ENCODE peak calls at places on chromosomes 16 and 17, in seven cellular contexts. One of them, this sample, is unnamed.

GRCh38 chr17:79504181-79504605 is 106.7 kb downstream of the RBFOX3 start:
- DNase-seq in stomach: no peak
- DNase-seq in ovary: no peak
- DNase-seq in gastrocnemius medialis: no peak
- DNase-seq in Peyer's patch: no peak
- DNase-seq in IMR-90: no peak
- DNase-seq in heart left ventricle: no peak
- DNase-seq in this sample: no peak

GRCh38 chr17:58280480-58281217 is at the start of gene MPO:
- DNase-seq in stomach: no peak
- DNase-seq in ovary: no peak
- DNase-seq in gastrocnemius medialis: no peak
- DNase-seq in Peyer's patch: no peak
- DNase-seq in IMR-90: no peak
- DNase-seq in heart left ventricle: no peak
- DNase-seq in this sample: no peak

GRCh38 chr16:48383204-48383876 is 1.9 kb downstream of the SIAH1 start:
- DNase-seq in stomach: no peak
- DNase-seq in ovary: no peak
- DNase-seq in gastrocnemius medialis: no peak
- DNase-seq in Peyer's patch: no peak
- DNase-seq in IMR-90: peak; percentile 48
- DNase-seq in heart left ventricle: no peak
- DNase-seq in this sample: no peak

GRCh38 chr17:32016231-32016630 is 9.0 kb downstream of the LRRC37B start:
- DNase-seq in stomach: no peak
- DNase-seq in ovary: no peak
- DNase-seq in gastrocnemius medialis: no peak
- DNase-seq in Peyer's patch: no peak
- DNase-seq in IMR-90: no peak
- DNase-seq in heart left ventricle: no peak
- DNase-seq in this sample: no peak

GRCh38 chr16:1397779-1398178 is 16.7 kb downstream of the UNKL start:
- DNase-seq in stomach: no peak
- DNase-seq in ovary: no peak
- DNase-seq in gastrocnemius medialis: no peak
- DNase-seq in Peyer's patch: no peak
- DNase-seq in IMR-90: no peak
- DNase-seq in heart left ventricle: no peak
- DNase-seq in this sample: no peak

GRCh38 chr17:41428591-41429326 is 4.4 kb upstream of the KRT37 start:
- DNase-seq in stomach: no peak
- DNase-seq in ovary: no peak
- DNase-seq in gastrocnemius medialis: no peak
- DNase-seq in Peyer's patch: no peak
- DNase-seq in IMR-90: no peak
- DNase-seq in heart left ventricle: no peak
- DNase-seq in this sample: no peak

GRCh38 chr16:4648917-4649316 is 24.3 kb downstream of the MGRN1 start:
- DNase-seq in stomach: no peak
- DNase-seq in ovary: no peak
- DNase-seq in gastrocnemius medialis: no peak
- DNase-seq in Peyer's patch: no peak
- DNase-seq in IMR-90: no peak
- DNase-seq in heart left ventricle: no peak
- DNase-seq in this sample: no peak

GRCh38 chr17:55814377-55814776 is 63.5 kb downstream of the PCTP start:
- DNase-seq in stomach: no peak
- DNase-seq in ovary: no peak
- DNase-seq in gastrocnemius medialis: no peak
- DNase-seq in Peyer's patch: no peak
- DNase-seq in IMR-90: no peak
- DNase-seq in heart left ventricle: peak; percentile 55
- DNase-seq in this sample: no peak

GRCh38 chr17:17401271-17401781 is 75.5 kb upstream of the MED9 start:
- DNase-seq in stomach: no peak
- DNase-seq in ovary: no peak
- DNase-seq in gastrocnemius medialis: no peak
- DNase-seq in Peyer's patch: no peak
- DNase-seq in IMR-90: no peak
- DNase-seq in heart left ventricle: peak; percentile 66
- DNase-seq in this sample: no peak

GRCh38 chr17:11551442-11551841 is 46.8 kb upstream of the DNAH9 start:
- DNase-seq in stomach: no peak
- DNase-seq in ovary: no peak
- DNase-seq in gastrocnemius medialis: no peak
- DNase-seq in Peyer's patch: no peak
- DNase-seq in IMR-90: no peak
- DNase-seq in heart left ventricle: no peak
- DNase-seq in this sample: no peak

GRCh38 chr17:70080541-70081347 is 5.7 kb downstream of the KCNJ16 start:
- DNase-seq in stomach: no peak
- DNase-seq in ovary: no peak
- DNase-seq in gastrocnemius medialis: no peak
- DNase-seq in Peyer's patch: no peak
- DNase-seq in IMR-90: peak; percentile 55
- DNase-seq in heart left ventricle: no peak
- DNase-seq in this sample: no peak

GRCh38 chr17:70040336-70040735 is 34.7 kb upstream of the KCNJ16 start:
- DNase-seq in stomach: no peak
- DNase-seq in ovary: no peak
- DNase-seq in gastrocnemius medialis: no peak
- DNase-seq in Peyer's patch: no peak
- DNase-seq in IMR-90: peak; percentile 33
- DNase-seq in heart left ventricle: no peak
- DNase-seq in this sample: no peak

GRCh38 chr17:66357037-66357436 is 54.6 kb downstream of the PRKCA start:
- DNase-seq in stomach: no peak
- DNase-seq in ovary: no peak
- DNase-seq in gastrocnemius medialis: no peak
- DNase-seq in Peyer's patch: no peak
- DNase-seq in IMR-90: peak; percentile 45
- DNase-seq in heart left ventricle: no peak
- DNase-seq in this sample: no peak

GRCh38 chr16:67433131-67433719 is 2.3 kb downstream of the HSD11B2 start:
- DNase-seq in stomach: no peak
- DNase-seq in ovary: no peak
- DNase-seq in gastrocnemius medialis: no peak
- DNase-seq in Peyer's patch: no peak
- DNase-seq in IMR-90: no peak
- DNase-seq in heart left ventricle: no peak
- DNase-seq in this sample: no peak

GRCh38 chr17:78865682-78866390 is 25.2 kb upstream of the USP36 start:
- DNase-seq in stomach: peak; percentile 89
- DNase-seq in ovary: peak; percentile 92
- DNase-seq in gastrocnemius medialis: peak; percentile 61
- DNase-seq in Peyer's patch: peak; percentile 91
- DNase-seq in IMR-90: peak; percentile 80
- DNase-seq in heart left ventricle: peak; percentile 87
- DNase-seq in this sample: peak; percentile 95

GRCh38 chr17:12992676-12993075 is 25.2 kb downstream of the ELAC2 start:
- DNase-seq in stomach: no peak
- DNase-seq in ovary: no peak
- DNase-seq in gastrocnemius medialis: no peak
- DNase-seq in Peyer's patch: no peak
- DNase-seq in IMR-90: no peak
- DNase-seq in heart left ventricle: no peak
- DNase-seq in this sample: no peak

GRCh38 chr17:38420518-38420917 is 7.7 kb upstream of the ARHGAP23 start:
- DNase-seq in stomach: no peak
- DNase-seq in ovary: no peak
- DNase-seq in gastrocnemius medialis: no peak
- DNase-seq in Peyer's patch: no peak
- DNase-seq in IMR-90: no peak
- DNase-seq in heart left ventricle: no peak
- DNase-seq in this sample: no peak

GRCh38 chr17:72972263-72972951 is 120.1 kb downstream of the SLC39A11 start:
- DNase-seq in stomach: no peak
- DNase-seq in ovary: no peak
- DNase-seq in gastrocnemius medialis: no peak
- DNase-seq in Peyer's patch: no peak
- DNase-seq in IMR-90: no peak
- DNase-seq in heart left ventricle: no peak
- DNase-seq in this sample: no peak

GRCh38 chr17:35588196-35588920 is 1.2 kb downstream of the AP2B1 start:
- DNase-seq in stomach: no peak
- DNase-seq in ovary: no peak
- DNase-seq in gastrocnemius medialis: no peak
- DNase-seq in Peyer's patch: no peak
- DNase-seq in IMR-90: peak; percentile 79
- DNase-seq in heart left ventricle: no peak
- DNase-seq in this sample: no peak

GRCh38 chr17:3529817-3530741 is 27.5 kb downstream of the TRPV3 start:
- DNase-seq in stomach: no peak
- DNase-seq in ovary: peak; percentile 92
- DNase-seq in gastrocnemius medialis: no peak
- DNase-seq in Peyer's patch: no peak
- DNase-seq in IMR-90: no peak
- DNase-seq in heart left ventricle: peak; percentile 86
- DNase-seq in this sample: peak; percentile 48

GRCh38 chr17:40023590-40024292 is 8.5 kb downstream of the CSF3 start:
- DNase-seq in stomach: peak; percentile 81
- DNase-seq in ovary: peak; percentile 62
- DNase-seq in gastrocnemius medialis: no peak
- DNase-seq in Peyer's patch: no peak
- DNase-seq in IMR-90: no peak
- DNase-seq in heart left ventricle: peak; percentile 67
- DNase-seq in this sample: no peak

GRCh38 chr17:40025991-40026815 is 11.0 kb downstream of the CSF3 start:
- DNase-seq in stomach: no peak
- DNase-seq in ovary: no peak
- DNase-seq in gastrocnemius medialis: no peak
- DNase-seq in Peyer's patch: peak; percentile 65
- DNase-seq in IMR-90: no peak
- DNase-seq in heart left ventricle: peak; percentile 24
- DNase-seq in this sample: no peak

GRCh38 chr17:40025559-40025958 is 10.3 kb downstream of the CSF3 start:
- DNase-seq in stomach: no peak
- DNase-seq in ovary: no peak
- DNase-seq in gastrocnemius medialis: no peak
- DNase-seq in Peyer's patch: no peak
- DNase-seq in IMR-90: no peak
- DNase-seq in heart left ventricle: no peak
- DNase-seq in this sample: no peak

GRCh38 chr17:40022961-40023541 is 7.8 kb downstream of the CSF3 start:
- DNase-seq in stomach: peak; percentile 61
- DNase-seq in ovary: no peak
- DNase-seq in gastrocnemius medialis: peak; percentile 86
- DNase-seq in Peyer's patch: no peak
- DNase-seq in IMR-90: no peak
- DNase-seq in heart left ventricle: peak; percentile 31
- DNase-seq in this sample: no peak

DNA sequence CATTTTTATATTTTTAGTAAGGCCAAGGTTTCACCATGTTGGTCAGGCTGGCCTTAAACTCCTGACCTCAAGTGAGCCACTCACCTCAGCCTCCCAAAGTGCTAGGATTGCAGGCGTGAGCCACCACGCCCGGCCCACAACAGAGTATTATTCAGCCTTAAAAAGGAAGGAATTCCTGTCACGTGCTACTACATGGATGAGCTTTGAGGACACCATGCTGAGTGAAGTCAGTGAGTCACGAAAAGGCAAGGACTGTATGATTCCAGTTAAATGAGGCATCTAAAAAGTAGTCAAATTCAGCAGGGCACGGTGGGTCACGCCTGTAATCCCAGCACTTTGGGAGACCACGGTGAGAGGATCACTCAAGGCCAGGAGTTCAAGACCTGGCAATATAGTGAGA is 9.7 kb downstream of the CSF3 start:
- DNase-seq in stomach: no peak
- DNase-seq in ovary: no peak
- DNase-seq in gastrocnemius medialis: no peak
- DNase-seq in Peyer's patch: no peak
- DNase-seq in IMR-90: no peak
- DNase-seq in heart left ventricle: no peak
- DNase-seq in this sample: no peak
- H3K4me3 ChIP-seq in stomach: no peak overlapping the region
- H3K4me3 ChIP-seq in ovary: no peak overlapping the region
- H3K4me3 ChIP-seq in gastrocnemius medialis: no peak overlapping the region
- H3K4me3 ChIP-seq in Peyer's patch: no peak overlapping the region
- H3K4me3 ChIP-seq in IMR-90: no peak overlapping the region
- H3K4me3 ChIP-seq in heart left ventricle: no peak overlapping the region
- H3K4me3 ChIP-seq in this sample: no peak overlapping the region

GRCh38 chr16:11691771-11692170 is 23.5 kb downstream of the SNN start:
- DNase-seq in stomach: no peak
- DNase-seq in ovary: no peak
- DNase-seq in gastrocnemius medialis: no peak
- DNase-seq in Peyer's patch: no peak
- DNase-seq in IMR-90: no peak
- DNase-seq in heart left ventricle: no peak
- DNase-seq in this sample: no peak
- TF ChIP-seq POLR2A in stomach: no peak
- TF ChIP-seq POLR2A in ovary: no peak
- TF ChIP-seq POLR2A in gastrocnemius medialis: no peak
- TF ChIP-seq POLR2A in Peyer's patch: no peak
- TF ChIP-seq POLR2A in IMR-90: no peak
- TF ChIP-seq POLR2A in heart left ventricle: no peak
- TF ChIP-seq POLR2A in this sample: no peak

DNA sequence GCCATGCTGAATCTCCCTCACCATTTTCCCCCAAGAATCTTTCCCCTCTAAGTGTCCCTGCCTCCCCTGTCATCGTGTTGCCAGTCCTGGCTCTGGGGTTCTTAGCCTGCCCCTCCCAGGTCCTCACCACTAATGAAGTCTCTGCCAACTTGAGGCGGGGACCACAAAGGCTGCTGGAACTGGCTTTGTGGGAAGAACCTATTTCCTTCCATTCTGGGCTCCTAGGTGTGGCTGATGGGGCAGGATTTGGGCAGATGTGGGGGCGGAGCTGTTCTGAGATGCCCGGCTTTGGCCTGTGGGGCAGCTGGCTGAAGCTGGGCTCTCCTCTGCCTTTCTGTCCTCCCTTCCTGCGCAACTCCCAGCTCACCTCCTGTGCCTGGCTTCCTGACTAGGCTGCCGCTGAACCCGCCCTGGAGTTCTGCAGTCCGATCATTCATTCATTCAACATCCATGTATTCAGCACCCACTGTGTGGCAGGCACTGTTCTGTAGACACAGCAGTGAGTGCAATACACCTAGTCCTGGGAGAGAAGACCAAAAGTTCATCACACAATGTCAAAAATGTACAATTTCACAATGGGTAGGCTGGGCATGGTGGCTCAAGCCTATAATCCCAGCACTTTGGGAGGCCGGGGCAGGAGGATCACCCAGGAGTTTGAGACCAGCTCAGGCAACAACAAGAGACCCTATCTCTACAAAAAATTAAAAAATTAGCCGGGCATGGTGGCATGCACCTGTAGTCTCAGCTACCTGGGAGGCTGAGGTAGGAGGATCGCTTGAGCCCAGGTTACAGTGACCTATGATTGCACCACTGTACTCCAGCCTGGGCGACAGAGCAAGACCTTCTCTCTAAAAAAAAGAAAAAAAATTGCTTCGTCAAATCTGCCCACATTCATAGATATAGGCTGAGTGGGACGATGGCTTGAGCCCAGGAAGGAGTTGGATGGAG is 1.9 kb upstream of the SNN start:
- DNase-seq in stomach: no peak
- DNase-seq in ovary: no peak
- DNase-seq in gastrocnemius medialis: no peak
- DNase-seq in Peyer's patch: no peak
- DNase-seq in IMR-90: no peak
- DNase-seq in heart left ventricle: no peak
- DNase-seq in this sample: no peak
- H3K4me3 ChIP-seq in stomach: no peak overlapping the region
- H3K4me3 ChIP-seq in ovary: no peak overlapping the region
- H3K4me3 ChIP-seq in gastrocnemius medialis: no peak overlapping the region
- H3K4me3 ChIP-seq in Peyer's patch: no peak overlapping the region
- H3K4me3 ChIP-seq in IMR-90: no peak overlapping the region
- H3K4me3 ChIP-seq in heart left ventricle: no peak overlapping the region
- H3K4me3 ChIP-seq in this sample: no peak overlapping the region

GRCh38 chr17:82228278-82228841 is 482 bp upstream of the SLC16A3 start:
- DNase-seq in stomach: peak; percentile 72
- DNase-seq in ovary: no peak
- DNase-seq in gastrocnemius medialis: no peak
- DNase-seq in Peyer's patch: peak; percentile 89
- DNase-seq in IMR-90: no peak
- DNase-seq in heart left ventricle: peak; percentile 87
- DNase-seq in this sample: peak; percentile 89
- TF ChIP-seq POLR2A in stomach: no peak
- TF ChIP-seq POLR2A in ovary: no peak
- TF ChIP-seq POLR2A in gastrocnemius medialis: no peak
- TF ChIP-seq POLR2A in Peyer's patch: peak; percentile 45
- TF ChIP-seq POLR2A in IMR-90: no peak
- TF ChIP-seq POLR2A in heart left ventricle: no peak
- TF ChIP-seq POLR2A in this sample: no peak

This sample was measured in lower leg skin.